ENCODE peak calls at places on chromosomes 3 and 15, in four cellular contexts. One of them, this sample, is unnamed.

GRCh38 chr3:38519651-38520050 is 23.5 kb downstream of the EXOG start:
- DNase-seq in spleen: no peak
- DNase-seq in stomach: no peak
- DNase-seq in SK-N-SH: no peak
- DNase-seq in this sample: no peak

GRCh38 chr3:119559441-119559963 is at the start of gene CD80:
- DNase-seq in spleen: peak; percentile 83
- DNase-seq in stomach: peak; percentile 75
- DNase-seq in SK-N-SH: no peak
- DNase-seq in this sample: peak; percentile 73

GRCh38 chr3:40768536-40768935 is 243.8 kb downstream of the ZNF621 start:
- DNase-seq in spleen: no peak
- DNase-seq in stomach: no peak
- DNase-seq in SK-N-SH: no peak
- DNase-seq in this sample: no peak

GRCh38 chr3:11514191-11514770 is 129.4 kb downstream of the VGLL4 start:
- DNase-seq in spleen: no peak
- DNase-seq in stomach: peak; percentile 48
- DNase-seq in SK-N-SH: no peak
- DNase-seq in this sample: peak; percentile 62

GRCh38 chr15:95141486-95141885 is 910.1 kb downstream of the MCTP2 start:
- DNase-seq in spleen: no peak
- DNase-seq in stomach: no peak
- DNase-seq in SK-N-SH: no peak
- DNase-seq in this sample: no peak

GRCh38 chr15:63052961-63053698 is 10.6 kb downstream of the TPM1 start:
- DNase-seq in spleen: no peak
- DNase-seq in stomach: peak; percentile 42
- DNase-seq in SK-N-SH: peak; percentile 44
- DNase-seq in this sample: peak; percentile 87

GRCh38 chr3:58004972-58005371 is 3.2 kb upstream of the FLNB start:
- DNase-seq in spleen: no peak
- DNase-seq in stomach: no peak
- DNase-seq in SK-N-SH: no peak
- DNase-seq in this sample: no peak

GRCh38 chr3:159764211-159765024 is 224.2 kb upstream of the IL12A start:
- DNase-seq in spleen: peak; percentile 77
- DNase-seq in stomach: no peak
- DNase-seq in SK-N-SH: peak; percentile 83
- DNase-seq in this sample: peak; percentile 89

GRCh38 chr15:48647963-48648362 is 2.5 kb upstream of the FBN1 start:
- DNase-seq in spleen: no peak
- DNase-seq in stomach: no peak
- DNase-seq in SK-N-SH: peak; percentile 31
- DNase-seq in this sample: no peak

GRCh38 chr15:51499379-51499976 is 123.1 kb downstream of the DMXL2 start:
- DNase-seq in spleen: no peak
- DNase-seq in stomach: no peak
- DNase-seq in SK-N-SH: peak; percentile 20
- DNase-seq in this sample: no peak

GRCh38 chr15:40234783-40235182 is 4.1 kb upstream of the PAK6 start:
- DNase-seq in spleen: no peak
- DNase-seq in stomach: no peak
- DNase-seq in SK-N-SH: no peak
- DNase-seq in this sample: no peak

GRCh38 chr3:139353920-139354556 is 10.2 kb downstream of the MRPS22 start:
- DNase-seq in spleen: no peak
- DNase-seq in stomach: no peak
- DNase-seq in SK-N-SH: peak; percentile 53
- DNase-seq in this sample: no peak

GRCh38 chr3:105730973-105731372 is 137.8 kb downstream of the CBLB start:
- DNase-seq in spleen: no peak
- DNase-seq in stomach: no peak
- DNase-seq in SK-N-SH: no peak
- DNase-seq in this sample: no peak

GRCh38 chr3:50241163-50241562 is 5.2 kb downstream of the GNAI2 start:
- DNase-seq in spleen: no peak
- DNase-seq in stomach: no peak
- DNase-seq in SK-N-SH: no peak
- DNase-seq in this sample: no peak

GRCh38 chr3:17310983-17311382 is 426.2 kb downstream of the PLCL2 start:
- DNase-seq in spleen: no peak
- DNase-seq in stomach: no peak
- DNase-seq in SK-N-SH: no peak
- DNase-seq in this sample: no peak

GRCh38 chr15:40430271-40430805 is 10.4 kb upstream of the BAHD1 start:
- DNase-seq in spleen: no peak
- DNase-seq in stomach: no peak
- DNase-seq in SK-N-SH: no peak
- DNase-seq in this sample: no peak

GRCh38 chr3:186286114-186286513 is 75.9 kb downstream of the DGKG start:
- DNase-seq in spleen: no peak
- DNase-seq in stomach: no peak
- DNase-seq in SK-N-SH: no peak
- DNase-seq in this sample: no peak

GRCh38 chr3:73080201-73080966 is 18.9 kb downstream of the EBLN2 start:
- DNase-seq in spleen: no peak
- DNase-seq in stomach: no peak
- DNase-seq in SK-N-SH: no peak
- DNase-seq in this sample: no peak

GRCh38 chr15:36807134-36807764 is 227.8 kb downstream of the CDIN1 start:
- DNase-seq in spleen: no peak
- DNase-seq in stomach: no peak
- DNase-seq in SK-N-SH: no peak
- DNase-seq in this sample: no peak

GRCh38 chr15:36805278-36805677 is 225.9 kb downstream of the CDIN1 start:
- DNase-seq in spleen: no peak
- DNase-seq in stomach: no peak
- DNase-seq in SK-N-SH: no peak
- DNase-seq in this sample: no peak

GRCh38 chr15:36809380-36809779 is 230.0 kb downstream of the CDIN1 start:
- DNase-seq in spleen: no peak
- DNase-seq in stomach: no peak
- DNase-seq in SK-N-SH: no peak
- DNase-seq in this sample: no peak

GRCh38 chr15:36810656-36811449 is 231.4 kb downstream of the CDIN1 start:
- DNase-seq in spleen: no peak
- DNase-seq in stomach: no peak
- DNase-seq in SK-N-SH: no peak
- DNase-seq in this sample: no peak

GRCh38 chr15:36808401-36809160 is 229.2 kb downstream of the CDIN1 start:
- DNase-seq in spleen: no peak
- DNase-seq in stomach: peak; percentile 37
- DNase-seq in SK-N-SH: no peak
- DNase-seq in this sample: no peak
- TF ChIP-seq POLR2AphosphoS5 in spleen: no peak
- TF ChIP-seq POLR2AphosphoS5 in stomach: peak; percentile 58
- TF ChIP-seq POLR2AphosphoS5 in SK-N-SH: no peak
- TF ChIP-seq POLR2AphosphoS5 in this sample: peak; percentile 54

GRCh38 chr15:27485265-27485664 is 514.3 kb downstream of the GABRG3 start:
- DNase-seq in spleen: no peak
- DNase-seq in stomach: no peak
- DNase-seq in SK-N-SH: no peak
- DNase-seq in this sample: no peak
- TF ChIP-seq CTCF in spleen: no peak
- TF ChIP-seq CTCF in stomach: no peak
- TF ChIP-seq CTCF in SK-N-SH: no peak
- TF ChIP-seq CTCF in this sample: no peak

GRCh38 chr3:61948699-61949305 is 387.4 kb downstream of the PTPRG start:
- DNase-seq in spleen: no peak
- DNase-seq in stomach: no peak
- DNase-seq in SK-N-SH: no peak
- DNase-seq in this sample: no peak
- TF ChIP-seq POLR2AphosphoS5 in spleen: no peak
- TF ChIP-seq POLR2AphosphoS5 in stomach: peak; percentile 30
- TF ChIP-seq POLR2AphosphoS5 in SK-N-SH: no peak
- TF ChIP-seq POLR2AphosphoS5 in this sample: peak; percentile 75

DNA sequence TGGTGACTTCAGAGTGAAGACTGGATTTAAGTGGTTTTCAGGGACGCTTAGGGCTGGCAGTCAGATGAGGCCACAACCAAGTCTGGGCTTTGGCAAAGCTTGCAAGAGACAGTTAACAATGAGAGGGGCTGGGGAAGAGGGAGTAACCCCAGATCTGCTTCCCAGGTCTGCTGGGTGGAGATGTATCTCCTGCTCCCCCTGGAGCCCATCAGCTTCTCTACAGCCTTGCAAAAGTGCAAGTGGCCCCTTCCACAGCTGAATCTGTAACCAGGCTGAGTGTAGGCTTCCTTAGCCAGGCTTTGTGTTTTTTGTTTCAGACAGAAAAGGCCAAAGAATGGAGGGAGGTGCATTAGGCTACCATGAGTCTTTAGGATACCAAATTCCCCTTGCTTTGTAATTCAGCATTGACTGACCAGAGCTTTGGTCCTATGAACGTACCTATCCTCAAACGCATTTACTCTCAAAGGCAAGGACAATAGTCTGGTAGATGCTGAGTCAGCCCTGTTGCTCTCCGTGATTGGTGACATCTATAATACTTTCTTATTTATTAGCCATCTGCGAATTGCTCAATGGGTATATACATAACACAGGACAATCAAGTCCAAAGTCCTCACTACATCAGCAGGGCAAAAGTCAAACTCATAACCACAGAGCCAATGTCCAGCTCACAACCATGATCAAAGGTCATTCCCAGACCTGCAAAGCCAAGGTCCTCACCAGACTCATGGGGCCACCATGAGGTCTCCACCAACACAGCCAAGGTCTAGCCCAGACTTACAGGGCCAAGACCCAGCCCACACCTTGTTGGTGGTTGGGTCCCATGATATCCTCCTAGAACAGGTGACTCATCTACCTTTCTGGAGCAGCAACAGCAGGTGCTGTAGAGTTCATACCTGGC is 17.1 kb downstream of the CCDC13 start:
- DNase-seq in spleen: no peak
- DNase-seq in stomach: peak; percentile 51
- DNase-seq in SK-N-SH: peak; percentile 59
- DNase-seq in this sample: no peak
- TF ChIP-seq CTCF in spleen: no peak
- TF ChIP-seq CTCF in stomach: no peak
- TF ChIP-seq CTCF in SK-N-SH: peak; percentile 41
- TF ChIP-seq CTCF in this sample: peak; percentile 54

GRCh38 chr3:9397911-9398714 is 698 bp downstream of the SETD5 start:
- DNase-seq in spleen: peak; percentile 94
- DNase-seq in stomach: peak; percentile 43
- DNase-seq in SK-N-SH: peak; percentile 30
- DNase-seq in this sample: peak; percentile 79
- TF ChIP-seq POLR2AphosphoS5 in spleen: no peak
- TF ChIP-seq POLR2AphosphoS5 in stomach: no peak
- TF ChIP-seq POLR2AphosphoS5 in SK-N-SH: no peak
- TF ChIP-seq POLR2AphosphoS5 in this sample: no peak

GRCh38 chr3:74135808-74136207 is 478.7 kb downstream of the CNTN3 start:
- DNase-seq in spleen: no peak
- DNase-seq in stomach: no peak
- DNase-seq in SK-N-SH: no peak
- DNase-seq in this sample: no peak

GRCh38 chr3:74145277-74145676 is 469.2 kb downstream of the CNTN3 start:
- DNase-seq in spleen: no peak
- DNase-seq in stomach: no peak
- DNase-seq in SK-N-SH: no peak
- DNase-seq in this sample: no peak

GRCh38 chr3:74137790-74138189 is 476.7 kb downstream of the CNTN3 start:
- DNase-seq in spleen: no peak
- DNase-seq in stomach: no peak
- DNase-seq in SK-N-SH: no peak
- DNase-seq in this sample: no peak

DNA sequence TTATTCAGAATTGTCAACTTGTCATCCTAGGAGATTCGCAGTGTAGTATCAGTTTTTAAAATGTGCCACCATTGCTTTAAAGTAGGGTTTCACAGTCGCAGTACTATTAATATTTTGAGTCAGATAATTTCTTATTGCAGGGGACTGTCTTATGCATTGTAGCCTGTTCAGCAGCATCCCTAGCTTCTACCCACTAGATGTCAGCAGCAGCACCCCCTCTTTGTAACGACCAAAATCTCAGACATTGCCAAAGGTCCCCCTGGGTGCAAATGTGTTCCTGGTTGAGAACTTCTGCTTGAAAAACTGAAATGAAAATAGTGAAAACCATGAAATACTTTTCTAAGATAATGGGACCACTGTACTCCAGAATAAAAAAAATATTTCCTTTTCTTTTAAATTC is 474.8 kb downstream of the CNTN3 start:
- DNase-seq in spleen: no peak
- DNase-seq in stomach: no peak
- DNase-seq in SK-N-SH: peak; percentile 6
- DNase-seq in this sample: no peak
- TF ChIP-seq CTCF in spleen: no peak
- TF ChIP-seq CTCF in stomach: no peak
- TF ChIP-seq CTCF in SK-N-SH: peak; percentile 50
- TF ChIP-seq CTCF in this sample: no peak

DNA sequence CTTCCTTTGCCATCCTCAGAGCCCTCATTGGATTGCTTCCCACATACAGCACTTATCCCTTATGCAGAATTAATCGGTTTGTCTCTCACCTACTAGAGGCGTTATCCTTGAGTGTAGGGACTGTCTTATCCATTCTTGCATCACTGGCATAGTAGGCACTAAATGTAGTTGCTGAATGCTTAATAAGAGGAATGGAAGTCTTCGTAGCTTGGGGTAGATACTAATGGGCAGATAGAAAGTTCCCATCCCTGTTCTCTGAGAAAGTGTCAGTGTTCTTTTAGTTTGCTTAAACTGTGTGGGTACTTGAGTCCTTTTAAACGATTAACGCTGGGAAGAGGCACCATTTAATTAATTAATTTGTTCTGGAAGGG is 1.4 kb upstream of the MBNL1 start:
- DNase-seq in spleen: no peak
- DNase-seq in stomach: no peak
- DNase-seq in SK-N-SH: no peak
- DNase-seq in this sample: no peak
- TF ChIP-seq POLR2AphosphoS5 in spleen: no peak
- TF ChIP-seq POLR2AphosphoS5 in stomach: no peak
- TF ChIP-seq POLR2AphosphoS5 in SK-N-SH: no peak
- TF ChIP-seq POLR2AphosphoS5 in this sample: no peak

GRCh38 chr3:15305366-15305844 is 27.0 kb downstream of the SH3BP5 start:
- DNase-seq in spleen: no peak
- DNase-seq in stomach: no peak
- DNase-seq in SK-N-SH: peak; percentile 48
- DNase-seq in this sample: peak; percentile 56
- TF ChIP-seq CTCF in spleen: no peak
- TF ChIP-seq CTCF in stomach: no peak
- TF ChIP-seq CTCF in SK-N-SH: peak; percentile 42
- TF ChIP-seq CTCF in this sample: no peak

This sample was measured in sigmoid colon.